ENCODE peak calls at places on chromosome 19, in five cellular contexts. U is Panc1, M is adrenal gland, B is lung, Y is breast epithelium. I is an unnamed sample. For H3K27me3, the result is how much of the 10 kb centered on the place peaks cover.

GRCh38 chr19:11598103-11598483 is 810 bp downstream of the ZNF627 start:
- DNase-seq in M (no peak), Y (no peak), B (no peak), U (no peak), I (no peak)

GRCh38 chr19:4678881-4679379 is 8.8 kb upstream of the MYDGF start:
- DNase-seq in Y (no peak), M (peak), B (no peak), U (no peak), I (peak)

GRCh38 chr19:15300533-15301194 is 31.7 kb downstream of the BRD4 start:
- DNase-seq in U (peak), B (no peak), M (no peak), Y (no peak), I (no peak)

GRCh38 chr19:35977446-35978222 is 17.4 kb upstream of the SDHAF1 start:
- DNase-seq in M (no peak), B (no peak), Y (no peak), U (no peak), I (peak)

GRCh38 chr19:51079486-51080110 is 3.1 kb downstream of the KLK14 start:
- DNase-seq in B (no peak), M (no peak), U (no peak), Y (no peak), I (peak)

GRCh38 chr19:58581227-58582141 is 8.3 kb upstream of the MZF1 start:
- DNase-seq in B (peak), M (peak), Y (peak), U (peak), I (no peak)

GRCh38 chr19:42184401-42184861 is 33.0 kb downstream of the DEDD2 start:
- DNase-seq in B (peak), Y (peak), M (peak), U (no peak), I (peak)

GRCh38 chr19:14198384-14199376 is 7.3 kb downstream of the ADGRL1 start:
- DNase-seq in B (no peak), M (no peak), Y (no peak), U (no peak), I (no peak)

GRCh38 chr19:44757057-44757734 is 8.7 kb downstream of the BCL3 start:
- DNase-seq in B (no peak), M (no peak), Y (no peak), U (no peak), I (no peak)

GRCh38 chr19:3402631-3403443 is 36.5 kb downstream of the NFIC start:
- DNase-seq in U (no peak), M (no peak), B (no peak), Y (no peak), I (no peak)
- H3K27me3 ChIP-seq in U (under half), M (under half), B (under half), Y (under half), I (under half)

DNA sequence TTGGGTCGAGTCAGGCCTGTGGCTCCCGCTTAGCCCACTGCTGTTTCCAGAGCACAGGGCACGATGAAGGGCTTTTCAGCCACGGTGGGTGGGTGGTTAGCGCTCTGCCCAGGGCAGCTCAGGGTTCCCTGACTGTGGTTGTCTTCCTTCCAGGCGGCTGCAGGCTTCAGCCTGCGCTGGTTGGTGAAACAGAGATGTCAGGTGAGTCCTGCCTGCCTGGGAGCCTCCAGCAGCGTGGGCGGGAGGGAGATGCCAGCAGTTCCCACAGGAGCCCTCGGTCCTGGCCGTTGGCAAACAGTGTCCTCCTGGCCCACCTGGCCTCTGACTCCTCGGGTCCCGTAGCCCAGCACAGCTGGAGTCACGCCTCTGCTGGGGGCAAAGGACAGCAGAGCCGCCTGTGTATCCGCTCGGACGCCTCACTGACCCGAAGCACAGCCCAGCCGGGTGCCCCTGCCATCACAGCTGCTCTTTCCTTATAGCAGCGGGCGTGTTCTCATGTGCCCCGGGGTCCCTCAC is 9.7 kb downstream of the ADAT3 start:
- DNase-seq in Y (no peak), B (no peak), U (no peak), M (no peak), I (no peak)
- H3K27ac ChIP-seq in Y (peak), B (no peak), U (no peak), M (no peak), I (no peak)

GRCh38 chr19:18161691-18162039 is 8.7 kb downstream of the PIK3R2 start:
- DNase-seq in B (no peak), U (no peak), M (no peak), Y (no peak), I (no peak)

GRCh38 chr19:18160792-18161690 is 8.1 kb downstream of the PIK3R2 start:
- DNase-seq in B (peak), M (peak), U (no peak), Y (no peak), I (peak)

GRCh38 chr19:18159810-18160209 is 6.8 kb downstream of the PIK3R2 start:
- DNase-seq in Y (no peak), M (no peak), B (no peak), U (no peak), I (no peak)

GRCh38 chr19:18158471-18158870 is 5.5 kb downstream of the PIK3R2 start:
- DNase-seq in U (no peak), Y (no peak), B (no peak), M (no peak), I (no peak)

DNA sequence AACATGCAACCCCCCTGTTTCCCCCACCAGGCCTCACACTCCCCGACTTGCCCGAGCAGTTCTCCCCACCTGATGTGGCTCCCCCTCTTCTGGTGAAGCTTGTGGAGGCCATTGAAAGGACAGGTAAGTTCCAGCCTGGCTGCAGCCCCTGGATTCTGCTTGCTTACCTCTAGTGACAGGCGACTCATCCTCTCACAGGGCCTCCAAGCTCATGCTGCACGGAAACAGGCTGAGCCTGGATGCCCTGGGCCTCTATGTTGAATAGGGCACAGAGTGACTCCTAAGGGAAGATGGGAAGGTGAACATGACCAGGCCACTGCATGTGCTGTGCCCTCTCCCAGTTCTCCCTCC is 7.5 kb downstream of the PIK3R2 start:
- DNase-seq in M (no peak), Y (no peak), B (no peak), U (no peak), I (no peak)
- H3K27me3 ChIP-seq in M (under half), Y (under half), B (under half), U (under half), I (under half)

DNA sequence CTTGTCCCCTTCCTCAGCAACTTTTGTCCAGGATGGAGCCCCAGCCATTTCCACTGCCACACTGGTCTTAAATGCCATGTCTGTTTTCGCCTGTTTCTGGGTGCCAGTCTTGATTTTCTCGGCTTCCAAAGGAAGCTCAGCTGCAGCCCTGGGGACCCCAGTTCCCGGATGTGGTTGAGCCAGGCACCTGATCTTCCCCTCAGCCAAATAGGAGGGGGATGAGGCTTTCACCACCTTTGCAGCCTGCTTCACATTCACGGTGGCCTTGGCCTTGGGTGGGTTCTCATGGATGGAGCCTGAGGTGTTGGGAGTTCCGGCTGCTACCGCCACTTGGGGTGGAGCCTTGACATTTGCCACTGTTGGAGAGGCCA is 8.7 kb downstream of the IQCN start:
- DNase-seq in U (no peak), M (no peak), B (no peak), Y (no peak), I (no peak)
- H3K27ac ChIP-seq in U (no peak), M (no peak), B (no peak), Y (no peak), I (no peak)

GRCh38 chr19:13056052-13056660 is 46.5 kb downstream of the LYL1 start:
- DNase-seq in M (no peak), Y (no peak), U (no peak), B (peak), I (peak)
- H3K27me3 ChIP-seq in M (under half), Y (under half), U (under half), B (under half), I (under half)

GRCh38 chr19:7515091-7515470 is 822 bp upstream of the ZNF358 start:
- DNase-seq in M (peak), B (no peak), U (no peak), Y (no peak), I (peak)
- H3K27ac ChIP-seq in M (peak), B (peak), U (peak), Y (peak), I (peak)

I was measured in SJCRH30.